ENCODE peak calls at places on chromosomes 13 and 19, in seven cellular contexts. O, B, Y, P, U, H and Q are unnamed samples.
A peak's percentile ranks its signal among the peaks of the same experiment; 100 is the strongest.

GRCh38 chr19:51837145-51837544 is 42.2 kb downstream of the FPR3 start:
- DNase-seq in P (no peak), B (no peak), H (no peak), Y (no peak), O (no peak), U (no peak), Q (no peak)

GRCh38 chr13:33167521-33167920 is 118.0 kb downstream of the STARD13 start:
- DNase-seq in H (no peak), P (no peak), Y (no peak), O (no peak), B (no peak), U (no peak), Q (no peak)

GRCh38 chr19:18419699-18420460 is 682 bp downstream of the SSBP4 start:
- DNase-seq in B (no peak), H (peak; percentile 85), Y (no peak), P (no peak), U (no peak), O (no peak), Q (peak; percentile 78)

GRCh38 chr19:870963-871401 is 11.5 kb downstream of the CFD start:
- DNase-seq in H (no peak), U (peak; percentile 80), P (no peak), O (no peak), Y (peak; percentile 45), B (no peak), Q (no peak)

GRCh38 chr13:24340608-24340955 is 31.2 kb downstream of the C1QTNF9 start:
- DNase-seq in O (no peak), U (no peak), B (no peak), P (no peak), H (no peak), Y (no peak), Q (no peak)

GRCh38 chr13:98541701-98542203 is 35.2 kb downstream of the STK24 start:
- DNase-seq in P (no peak), O (no peak), B (no peak), Y (no peak), H (no peak), U (no peak), Q (no peak)

GRCh38 chr19:19652482-19653295 is 9.2 kb upstream of the GMIP start:
- DNase-seq in U (no peak), H (peak; percentile 60), O (no peak), P (no peak), Y (peak; percentile 8), B (no peak), Q (no peak)

GRCh38 chr13:98445340-98446233 is 131.3 kb downstream of the STK24 start:
- DNase-seq in H (no peak), O (peak; percentile 82), B (no peak), Y (peak; percentile 56), U (peak; percentile 72), P (peak; percentile 34), Q (no peak)

GRCh38 chr19:10919352-10920287 is 8.8 kb downstream of the YIPF2 start:
- DNase-seq in B (no peak), H (no peak), P (no peak), O (no peak), Y (no peak), U (no peak), Q (no peak)

GRCh38 chr19:52946322-52947310 is 16.1 kb downstream of the ZNF816 start:
- DNase-seq in U (peak; percentile 51), Y (peak; percentile 17), H (no peak), P (no peak), B (no peak), O (peak; percentile 79), Q (no peak)

GRCh38 chr13:63393112-63393511 is 1977.5 kb upstream of the PCDH20 start:
- DNase-seq in O (no peak), P (peak; percentile 3), B (no peak), H (no peak), Y (no peak), U (no peak), Q (no peak)

GRCh38 chr19:13098291-13099072 is 4.2 kb downstream of the LYL1 start:
- DNase-seq in O (peak; percentile 55), Y (peak; percentile 67), U (no peak), H (no peak), B (no peak), P (no peak), Q (no peak)

GRCh38 chr19:55146078-55146647 is 2.8 kb downstream of the TNNT1 start:
- DNase-seq in B (no peak), Y (no peak), U (no peak), O (no peak), P (no peak), H (no peak), Q (no peak)

GRCh38 chr19:3359850-3360493 is 6.4 kb upstream of the NFIC start:
- DNase-seq in H (no peak), B (no peak), U (no peak), P (no peak), O (no peak), Y (no peak), Q (no peak)

GRCh38 chr19:8089664-8090601 is 37.4 kb downstream of the CCL25 start:
- DNase-seq in P (no peak), O (no peak), H (no peak), U (no peak), B (no peak), Y (no peak), Q (no peak)

GRCh38 chr19:49855277-49855675 is 4.3 kb downstream of the PTOV1 start:
- DNase-seq in P (no peak), O (no peak), H (no peak), U (no peak), B (no peak), Y (no peak), Q (no peak)

GRCh38 chr13:80979035-80979641 is 638.2 kb upstream of the SPRY2 start:
- DNase-seq in O (no peak), H (no peak), P (peak; percentile 63), U (no peak), Y (peak; percentile 74), B (peak; percentile 1), Q (no peak)

GRCh38 chr13:113490496-113491417 is at the start of gene DCUN1D2:
- DNase-seq in O (peak; percentile 97), Y (peak; percentile 99), B (peak; percentile 89), U (peak; percentile 95), H (peak; percentile 94), P (peak; percentile 84), Q (peak; percentile 96)

GRCh38 chr13:113491982-113492381 is 1.5 kb upstream of the DCUN1D2 start:
- DNase-seq in U (no peak), B (no peak), O (no peak), Y (no peak), H (no peak), P (no peak), Q (no peak)

GRCh38 chr13:113491418-113491883 is 940 bp upstream of the DCUN1D2 start:
- DNase-seq in B (no peak), Y (peak; percentile 29), H (no peak), U (peak; percentile 45), P (no peak), O (peak; percentile 42), Q (no peak)

GRCh38 chr13:113495494-113496251 is 5.2 kb upstream of the DCUN1D2 start:
- DNase-seq in H (no peak), B (no peak), P (no peak), Y (peak; percentile 19), O (no peak), U (no peak), Q (no peak)

DNA sequence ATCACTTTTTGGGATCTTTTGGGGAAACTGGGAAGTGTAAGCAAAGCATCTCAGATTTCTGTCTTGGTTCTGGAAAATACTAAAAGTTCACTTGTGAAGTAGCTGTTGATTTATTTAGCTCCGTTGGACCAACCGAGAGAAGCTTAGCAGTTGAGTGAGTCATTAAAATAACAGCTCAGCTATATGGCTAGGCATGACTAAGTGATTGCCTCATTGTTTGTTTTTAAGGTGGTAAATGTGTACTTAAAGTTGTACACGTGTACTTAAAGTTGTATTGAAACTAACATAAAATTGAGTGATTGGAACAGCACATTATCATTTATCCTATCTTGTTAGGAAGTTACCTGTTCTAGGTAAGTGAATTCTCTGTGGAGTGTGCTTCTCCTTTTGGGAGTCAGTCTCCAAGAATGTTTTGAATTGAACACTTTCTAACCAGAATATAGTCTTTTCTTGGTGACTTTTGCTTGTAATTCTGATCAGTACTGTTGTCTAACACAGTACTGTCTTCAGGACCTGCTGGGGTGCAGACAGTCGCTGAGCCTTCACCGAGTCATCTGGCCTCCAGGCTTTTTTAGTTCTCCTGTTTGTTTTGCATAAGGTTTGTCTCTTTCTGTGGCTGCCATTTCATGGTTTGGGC is 2.9 kb upstream of the DCUN1D2 start:
- DNase-seq in P (peak; percentile 79), B (peak; percentile 88), U (no peak), O (no peak), Y (peak; percentile 96), H (no peak), Q (no peak)
- H3K4me3 ChIP-seq in P (peak overlapping the region; percentile 18), B (peak overlapping the region; percentile 10), U (peak overlapping the region; percentile 8), O (no peak overlapping the region), Y (peak overlapping the region; percentile 26), H (no peak overlapping the region), Q (peak overlapping the region; percentile 73)

GRCh38 chr19:24062222-24062621 is 24.8 kb upstream of the ZNF254 start:
- DNase-seq in H (no peak), B (no peak), O (no peak), P (no peak), U (no peak), Y (no peak), Q (no peak)
- TF ChIP-seq CTCF in H (no peak), B (no peak), O (no peak), P (no peak), U (no peak), Y (no peak), Q (no peak)

DNA sequence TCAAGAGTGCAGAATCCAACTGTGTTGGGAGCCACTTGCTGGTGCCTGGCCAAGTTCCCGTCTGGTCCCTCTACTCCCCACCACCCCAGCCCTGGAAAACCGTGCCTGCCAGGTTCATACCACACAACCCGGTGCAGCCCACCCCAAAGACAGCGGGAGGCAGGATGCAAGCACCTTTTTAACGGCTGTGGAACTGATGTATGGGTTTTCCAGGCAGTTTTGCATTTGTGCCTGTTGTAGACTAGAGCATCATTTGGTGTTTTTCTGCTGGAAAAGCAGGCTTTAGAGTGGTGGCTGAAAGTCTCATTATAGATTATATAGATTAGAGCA is 13.5 kb downstream of the TFDP1 start:
- DNase-seq in Y (no peak), P (no peak), B (no peak), U (no peak), O (no peak), H (peak; percentile 38), Q (peak; percentile 50)
- H3K4me3 ChIP-seq in Y (no peak overlapping the region), P (no peak overlapping the region), B (no peak overlapping the region), U (no peak overlapping the region), O (no peak overlapping the region), H (no peak overlapping the region), Q (no peak overlapping the region)

GRCh38 chr13:70613295-70613694 is 505.0 kb upstream of the KLHL1 start:
- DNase-seq in U (no peak), Y (no peak), O (no peak), B (no peak), H (no peak), P (no peak), Q (no peak)
- TF ChIP-seq CTCF in U (no peak), Y (peak; percentile 25), O (no peak), B (no peak), H (no peak), P (no peak), Q (no peak)